ENCODE peak calls at places on chromosomes 1 and 21, in six cellular contexts. C is neural progenitor cell, D is GM23248, U is GM23338, M is fibroblast of lung, I is astrocyte. P is an unnamed sample.
A peak's percentile ranks its signal among the peaks of the same experiment; 100 is the strongest.

GRCh38 chr1:226964068-226964425 is 24.0 kb downstream of the COQ8A start:
- DNase-seq in C (no peak), M (no peak), U (no peak), D (no peak), I (no peak), P (no peak)

GRCh38 chr1:115430717-115431116 is 92.7 kb upstream of the NGF start:
- DNase-seq in D (peak; percentile 99), C (no peak), U (no peak), I (peak; percentile 93), M (peak; percentile 94), P (peak; percentile 89)

GRCh38 chr1:205598841-205599666 is 32.8 kb downstream of the ELK4 start:
- DNase-seq in U (no peak), I (peak; percentile 98), D (no peak), M (peak; percentile 98), C (no peak), P (no peak)

GRCh38 chr1:204989266-204990058 is 53.5 kb upstream of the CNTN2 start:
- DNase-seq in I (peak; percentile 61), D (peak; percentile 86), C (peak; percentile 90), U (peak; percentile 89), M (peak; percentile 75), P (peak; percentile 30)

GRCh38 chr1:74908131-74908530 is 175.2 kb downstream of the TYW3 start:
- DNase-seq in C (no peak), M (no peak), U (no peak), I (no peak), D (no peak), P (no peak)

GRCh38 chr1:155321577-155322497 is 1.1 kb downstream of the RUSC1 start:
- DNase-seq in I (no peak), D (peak; percentile 32), U (peak; percentile 46), C (peak; percentile 42), M (no peak), P (no peak)

GRCh38 chr1:12168451-12169160 is 1.8 kb downstream of the TNFRSF1B start:
- DNase-seq in D (no peak), C (peak; percentile 18), U (no peak), I (no peak), M (no peak), P (no peak)

GRCh38 chr1:156556354-156556753 is 16.0 kb downstream of the IQGAP3 start:
- DNase-seq in U (no peak), I (no peak), C (no peak), M (no peak), D (no peak), P (no peak)

GRCh38 chr21:43306911-43307676 is 119.8 kb downstream of the SIK1 start:
- DNase-seq in D (peak; percentile 61), I (peak; percentile 57), U (no peak), M (peak; percentile 68), C (no peak), P (peak; percentile 69)

GRCh38 chr1:154747841-154748766 is 122.0 kb downstream of the KCNN3 start:
- DNase-seq in I (no peak), M (peak; percentile 23), D (peak; percentile 54), C (peak; percentile 44), U (no peak), P (no peak)

DNA sequence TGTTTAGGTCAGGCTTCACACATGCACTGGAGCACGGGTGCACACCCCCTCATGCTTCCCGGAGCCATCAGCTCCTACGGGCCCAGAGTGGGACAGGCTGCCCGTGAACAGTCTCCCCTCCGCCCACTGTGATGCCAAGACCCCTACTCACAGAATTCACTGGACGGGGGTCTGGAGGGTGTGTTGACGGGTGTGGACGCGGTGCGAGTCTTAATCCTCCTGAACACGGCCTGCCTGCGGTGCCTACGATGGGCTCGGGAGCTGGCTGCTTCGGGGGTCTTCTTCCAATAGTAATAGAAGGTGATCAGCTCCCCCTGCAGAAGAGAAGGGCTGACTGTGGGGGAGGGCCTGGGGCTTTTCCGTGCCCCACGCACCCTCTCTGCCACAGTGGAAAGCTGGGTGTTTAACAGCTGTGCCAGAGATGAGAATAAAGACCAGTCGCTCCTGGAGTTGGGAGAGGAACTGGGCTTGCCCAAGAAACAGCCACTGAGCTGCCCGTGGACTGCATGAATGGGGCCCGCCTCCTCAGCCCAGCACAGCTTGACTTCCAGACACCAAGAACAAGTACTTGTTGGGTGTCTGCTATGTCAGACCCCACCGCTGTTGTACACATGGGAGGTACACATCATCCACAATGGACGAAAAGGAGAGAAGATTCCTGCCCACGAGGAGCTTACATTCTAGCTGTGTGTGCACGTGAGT is 47.9 kb downstream of the SLC45A1 start:
- DNase-seq in C (no peak), I (no peak), M (no peak), D (no peak), U (no peak), P (no peak)
- H4K20me1 ChIP-seq in C (peaks cover 73% of the 10 kb centered on the region), I (peaks cover 56% of the 10 kb centered on the region), M (no peaks in the 10 kb centered on the region), D (no peaks in the 10 kb centered on the region), U (peaks cover 16% of the 10 kb centered on the region), P (no peaks in the 10 kb centered on the region)

DNA sequence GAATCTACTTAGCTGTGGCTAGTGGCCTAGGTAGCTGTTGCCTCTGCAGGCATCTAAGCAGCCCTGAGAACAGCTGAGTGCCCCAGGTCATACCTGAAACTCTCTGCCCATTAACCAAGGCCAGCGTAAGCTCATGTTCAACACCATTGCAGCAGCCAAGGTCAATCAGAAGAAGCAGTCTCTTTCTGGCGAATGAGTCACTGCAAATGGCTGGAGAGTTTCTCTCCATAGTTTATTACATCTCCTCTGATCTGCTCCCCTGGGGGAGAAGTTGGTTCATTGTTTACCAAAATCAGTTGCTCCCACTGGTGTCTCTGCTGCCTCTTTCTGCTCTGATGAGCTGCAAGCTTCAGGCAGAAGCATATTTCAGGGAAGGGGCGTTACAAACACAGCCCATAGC is 6.9 kb upstream of the BCL9 start:
- DNase-seq in I (no peak), M (peak; percentile 13), U (no peak), C (no peak), D (peak; percentile 13), P (no peak)
- H3K4me2 ChIP-seq in I (no peak overlapping the region), M (no peak overlapping the region), U (no peak overlapping the region), C (no peak overlapping the region), D (no peak overlapping the region), P (no peak overlapping the region)

GRCh38 chr1:43435146-43436145 is 18.3 kb downstream of the HYI start:
- DNase-seq in U (peak; percentile 47), C (peak; percentile 46), D (peak; percentile 72), I (peak; percentile 16), M (peak; percentile 38), P (no peak)
- H3K4me3 ChIP-seq in U (no peak overlapping the region), C (no peak overlapping the region), D (no peak overlapping the region), I (no peak overlapping the region), M (no peak overlapping the region), P (no peak overlapping the region)

GRCh38 chr1:2519029-2519685 is 7.2 kb downstream of the PANK4 start:
- DNase-seq in C (no peak), U (no peak), I (no peak), M (no peak), D (no peak), P (no peak)
- H4K20me1 ChIP-seq in C (peaks cover 68% of the 10 kb centered on the region), U (peaks cover 20% of the 10 kb centered on the region), I (peaks cover 53% of the 10 kb centered on the region), M (no peaks in the 10 kb centered on the region), D (no peaks in the 10 kb centered on the region), P (peaks cover 3% of the 10 kb centered on the region)

GRCh38 chr1:91730781-91731732 is 154.9 kb downstream of the TGFBR3 start:
- DNase-seq in U (peak; percentile 5), C (peak; percentile 24), M (peak; percentile 79), D (peak; percentile 66), I (peak; percentile 71), P (no peak)
- H3K4me2 ChIP-seq in U (no peak overlapping the region), C (no peak overlapping the region), M (no peak overlapping the region), D (peak overlapping the region; percentile 10), I (peak overlapping the region; percentile 77), P (peak overlapping the region; percentile 57)

DNA sequence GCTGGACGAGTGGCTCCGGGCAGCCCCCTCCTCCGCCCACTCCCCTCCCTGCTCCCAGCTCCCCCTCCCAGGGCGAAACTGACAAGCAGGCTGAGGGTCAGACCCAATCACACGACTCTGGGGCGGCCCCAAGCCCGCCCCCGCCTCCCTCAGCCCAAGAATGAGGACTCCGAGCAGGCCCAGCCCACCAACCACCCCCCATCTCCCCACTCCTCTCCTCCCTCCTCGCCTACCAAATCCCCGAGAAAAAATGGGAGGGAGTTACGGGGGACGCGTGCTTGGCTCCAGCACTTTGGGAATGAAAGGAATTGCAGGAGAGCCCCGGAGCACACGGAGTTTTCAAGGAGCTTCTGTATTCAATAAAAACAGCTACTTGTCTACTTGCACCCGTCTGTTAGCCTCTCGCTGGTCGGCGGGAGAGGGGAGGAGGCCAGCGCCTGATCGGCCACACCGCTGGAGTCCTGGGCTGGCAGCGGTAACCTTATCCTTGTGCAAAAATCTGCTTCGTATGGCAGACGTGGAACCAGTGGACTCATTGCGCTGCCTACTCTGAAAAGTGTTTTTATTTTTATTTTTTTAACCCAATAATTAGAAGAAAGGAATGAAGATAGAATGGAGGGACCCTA is 316 bp upstream of the COL11A1 start:
- DNase-seq in C (peak; percentile 95), M (peak; percentile 74), U (peak; percentile 89), D (no peak), I (peak; percentile 56), P (no peak)
- H3K4me3 ChIP-seq in C (peak overlapping the region; percentile 69), M (peak overlapping the region; percentile 74), U (peak overlapping the region; percentile 88), D (peak overlapping the region; percentile 70), I (peak overlapping the region; percentile 74), P (no peak overlapping the region)

GRCh38 chr1:3530086-3530930 is 75.8 kb downstream of the ARHGEF16 start:
- DNase-seq in M (no peak), D (peak; percentile 70), I (no peak), U (peak; percentile 68), C (peak; percentile 36), P (no peak)
- H4K20me1 ChIP-seq in M (no peaks in the 10 kb centered on the region), D (no peaks in the 10 kb centered on the region), I (peaks cover 23% of the 10 kb centered on the region), U (peaks cover 6% of the 10 kb centered on the region), C (peaks cover 68% of the 10 kb centered on the region), P (no peaks in the 10 kb centered on the region)

GRCh38 chr1:6053206-6053546 is 7.5 kb downstream of the KCNAB2 start:
- DNase-seq in D (no peak), U (no peak), I (no peak), M (no peak), C (no peak), P (no peak)
- H3K4me2 ChIP-seq in D (no peak overlapping the region), U (no peak overlapping the region), I (no peak overlapping the region), M (no peak overlapping the region), C (peak overlapping the region; percentile 38), P (no peak overlapping the region)

P was measured in keratinocyte.